ENCODE peak calls at places on chromosomes 4 and X, in ten cellular contexts. V is heart right ventricle; M is NCI-H748 treated with DMSO at 0.1 percent for 48 hours; Y is dermis blood vessel endothelial cell; Q is stimulated activated CD4-positive, alpha-beta T cell treated with anti-CD3 and anti-CD28 coated beads, Interleukin-4, amount 100 ng/mL, for 48 hours; E is tibial nerve; C is prostate gland; B is glomerular endothelial cell; U is hepatocyte; N is ascending aorta. K is an unnamed sample.

GRCh38 chr4:175412161-175412560 is 399.9 kb downstream of the GPM6A start:
- DNase-seq in V (no peak), M (no peak), Y (no peak), Q (no peak), E (no peak), C (no peak), B (no peak), U (no peak), N (no peak), K (no peak)

GRCh38 chr4:21815651-21816050 is 132.9 kb downstream of the KCNIP4 start:
- DNase-seq in V (no peak), M (no peak), Y (no peak), Q (no peak), E (no peak), C (no peak), B (no peak), U (no peak), N (no peak), K (no peak)

GRCh38 chrX:45769919-45770582 is 569.4 kb upstream of the DIPK2B start:
- DNase-seq in V (peak), M (no peak), Y (peak), Q (peak), E (peak), C (peak), B (no peak), U (peak), N (peak), K (peak)

GRCh38 chr4:11073621-11074051 is 355.1 kb downstream of the HS3ST1 start:
- DNase-seq in V (peak), M (no peak), Y (no peak), Q (no peak), E (peak), C (no peak), B (no peak), U (peak), N (peak), K (peak)

GRCh38 chr4:180617203-180617602 is 1626.0 kb upstream of the TENM3 start:
- DNase-seq in V (no peak), M (no peak), Y (no peak), Q (no peak), E (no peak), C (no peak), B (no peak), U (peak), N (no peak), K (no peak)

GRCh38 chr4:182916483-182917181 is 554 bp downstream of the DCTD start:
- DNase-seq in V (peak), M (no peak), Y (peak), Q (peak), E (peak), C (peak), B (no peak), U (peak), N (peak), K (no peak)

GRCh38 chr4:122759639-122760310 is 27.3 kb downstream of the BBS12 start:
- DNase-seq in V (no peak), M (no peak), Y (peak), Q (no peak), E (no peak), C (no peak), B (no peak), U (no peak), N (no peak), K (no peak)

GRCh38 chr4:32986236-32986635 is 2266.1 kb downstream of the PCDH7 start:
- DNase-seq in V (no peak), M (no peak), Y (no peak), Q (no peak), E (no peak), C (no peak), B (no peak), U (no peak), N (no peak), K (no peak)

GRCh38 chr4:158131037-158131436 is 41.8 kb downstream of the GASK1B start:
- DNase-seq in V (no peak), M (no peak), Y (no peak), Q (no peak), E (no peak), C (no peak), B (no peak), U (no peak), N (no peak), K (no peak)

GRCh38 chr4:53100801-53101581 is 238.9 kb downstream of the RASL11B start:
- DNase-seq in V (no peak), M (no peak), Y (peak), Q (no peak), E (no peak), C (no peak), B (peak), U (no peak), N (no peak), K (no peak)

GRCh38 chr4:184147858-184148799 is 69.5 kb downstream of the ENPP6 start:
- DNase-seq in V (no peak), M (no peak), Y (no peak), Q (no peak), E (no peak), C (no peak), B (no peak), U (no peak), N (no peak), K (no peak)

GRCh38 chr4:128379860-128380259 is 92.2 kb upstream of the PGRMC2 start:
- DNase-seq in V (no peak), M (no peak), Y (peak), Q (no peak), E (no peak), C (no peak), B (no peak), U (peak), N (no peak), K (no peak)

GRCh38 chr4:169909479-169909878 is 116.7 kb downstream of the MFAP3L start:
- DNase-seq in V (no peak), M (no peak), Y (no peak), Q (no peak), E (no peak), C (no peak), B (no peak), U (no peak), N (no peak), K (no peak)

GRCh38 chr4:72302981-72303704 is 265.9 kb downstream of the ADAMTS3 start:
- DNase-seq in V (no peak), M (peak), Y (peak), Q (peak), E (no peak), C (peak), B (no peak), U (peak), N (no peak), K (no peak)

GRCh38 chrX:15977644-15978043 is 123.0 kb upstream of the AP1S2 start:
- DNase-seq in V (no peak), M (no peak), Y (peak), Q (no peak), E (no peak), C (no peak), B (no peak), U (no peak), N (no peak), K (no peak)

GRCh38 chr4:101953949-101954348 is 163.4 kb downstream of the BANK1 start:
- DNase-seq in V (no peak), M (no peak), Y (peak), Q (no peak), E (no peak), C (no peak), B (no peak), U (peak), N (no peak), K (no peak)

GRCh38 chr4:110636231-110636676 is 13.4 kb upstream of the PITX2 start:
- DNase-seq in V (no peak), M (no peak), Y (no peak), Q (no peak), E (no peak), C (no peak), B (no peak), U (no peak), N (no peak), K (no peak)

GRCh38 chrX:40171513-40172168 is 73.9 kb upstream of the BCOR start:
- DNase-seq in V (no peak), M (no peak), Y (peak), Q (no peak), E (no peak), C (no peak), B (no peak), U (peak), N (no peak), K (no peak)

GRCh38 chrX:112197845-112198244 is 115.3 kb upstream of the TRPC5 start:
- DNase-seq in V (no peak), M (no peak), Y (no peak), Q (no peak), E (no peak), C (no peak), B (no peak), U (peak), N (no peak), K (no peak)

GRCh38 chrX:102659790-102660757 is 8.8 kb downstream of the GPRASP1 start:
- DNase-seq in V (peak), M (peak), Y (peak), Q (peak), E (peak), C (peak), B (no peak), U (peak), N (peak), K (peak)

GRCh38 chr4:41887821-41888699 is 47.2 kb upstream of the TMEM33 start:
- DNase-seq in V (no peak), M (peak), Y (peak), Q (no peak), E (no peak), C (no peak), B (peak), U (peak), N (no peak), K (no peak)

GRCh38 chr4:16104520-16104919 is 20.7 kb upstream of the PROM1 start:
- DNase-seq in V (no peak), M (no peak), Y (no peak), Q (no peak), E (no peak), C (no peak), B (no peak), U (no peak), N (no peak), K (no peak)

GRCh38 chrX:100682939-100683338 is 38.9 kb downstream of the SRPX2 start:
- DNase-seq in V (no peak), M (no peak), Y (no peak), Q (no peak), E (no peak), C (no peak), B (no peak), U (no peak), N (no peak), K (no peak)

GRCh38 chr4:4472344-4472958 is 69.4 kb downstream of the STX18 start:
- DNase-seq in V (no peak), M (no peak), Y (no peak), Q (no peak), E (no peak), C (no peak), B (no peak), U (no peak), N (no peak), K (no peak)

K was measured in brain pericyte.